ENCODE peak calls at places on chromosomes 13 and 19, in five cellular contexts. C is psoas muscle, E is fibroblast of lung, Z is stomach, V is tibial artery. Y is an unnamed sample.

GRCh38 chr19:1259873-1260748 is 9.0 kb upstream of the CIRBP start:
- DNase-seq in Z (no peak), E (no peak), V (peak; percentile 75), C (peak; percentile 60), Y (peak; percentile 80)

GRCh38 chr13:78121459-78122348 is 203.1 kb upstream of the EDNRB start:
- DNase-seq in Z (peak; percentile 46), E (peak; percentile 49), C (no peak), V (no peak), Y (no peak)

GRCh38 chr13:41408061-41408460 is 49.3 kb upstream of the RGCC start:
- DNase-seq in E (peak; percentile 12), C (no peak), Z (no peak), V (no peak), Y (no peak)

GRCh38 chr13:51249767-51250741 is 27.9 kb downstream of the FAM124A start:
- DNase-seq in V (no peak), Z (no peak), C (no peak), E (no peak), Y (no peak)

GRCh38 chr19:13055213-13056051 is 47.2 kb downstream of the LYL1 start:
- DNase-seq in C (peak; percentile 86), Z (peak; percentile 52), V (peak; percentile 95), E (peak; percentile 97), Y (peak; percentile 56)

GRCh38 chr19:18437481-18438330 is at the start of gene ISYNA1:
- DNase-seq in C (peak; percentile 62), Z (peak; percentile 62), V (no peak), E (peak; percentile 58), Y (peak; percentile 73)

GRCh38 chr19:13155472-13156284 is 5.5 kb downstream of the IER2 start:
- DNase-seq in E (peak; percentile 79), V (peak; percentile 92), C (peak; percentile 85), Z (peak; percentile 86), Y (peak; percentile 93)

GRCh38 chr19:3335431-3336350 is 30.7 kb upstream of the NFIC start:
- DNase-seq in E (peak; percentile 41), C (peak; percentile 76), Z (peak; percentile 77), V (peak; percentile 89), Y (peak; percentile 69)

GRCh38 chr13:110006304-110006703 is 219.9 kb upstream of the IRS2 start:
- DNase-seq in E (peak; percentile 87), V (no peak), Z (no peak), C (peak; percentile 27), Y (no peak)

GRCh38 chr13:63497601-63498000 is 2082.0 kb upstream of the PCDH20 start:
- DNase-seq in C (no peak), Z (no peak), V (no peak), E (peak; percentile 13), Y (no peak)

GRCh38 chr13:103324641-103325040 is 258.4 kb upstream of the SLC10A2 start:
- DNase-seq in C (no peak), V (no peak), Z (no peak), E (no peak), Y (no peak)

DNA sequence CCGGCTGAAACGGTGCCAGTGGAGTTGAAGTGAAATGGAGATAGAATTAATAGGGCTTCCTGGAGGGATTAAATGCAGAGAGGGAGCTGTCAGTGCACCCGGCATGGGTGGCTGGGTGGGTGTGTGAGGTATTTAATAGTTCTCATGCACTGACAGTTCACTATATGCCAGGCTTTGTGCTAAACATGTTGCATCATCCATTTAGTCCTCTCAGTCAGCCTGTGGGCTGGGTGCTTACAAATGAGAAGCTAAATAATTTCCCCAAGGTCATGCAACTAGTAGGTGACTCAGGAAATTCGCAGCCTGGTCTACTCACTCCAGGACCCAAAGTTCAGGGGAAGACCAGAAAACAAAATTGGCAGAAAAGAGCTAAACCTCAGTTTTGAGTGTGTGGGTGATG is 63.5 kb upstream of the SPATA13 start:
- DNase-seq in E (peak; percentile 36), Z (no peak), C (no peak), V (no peak), Y (no peak)
- H3K4me3 ChIP-seq in E (no peak overlapping the region), Z (no peak overlapping the region), C (no peak overlapping the region), V (no peak overlapping the region), Y (no peak overlapping the region)

DNA sequence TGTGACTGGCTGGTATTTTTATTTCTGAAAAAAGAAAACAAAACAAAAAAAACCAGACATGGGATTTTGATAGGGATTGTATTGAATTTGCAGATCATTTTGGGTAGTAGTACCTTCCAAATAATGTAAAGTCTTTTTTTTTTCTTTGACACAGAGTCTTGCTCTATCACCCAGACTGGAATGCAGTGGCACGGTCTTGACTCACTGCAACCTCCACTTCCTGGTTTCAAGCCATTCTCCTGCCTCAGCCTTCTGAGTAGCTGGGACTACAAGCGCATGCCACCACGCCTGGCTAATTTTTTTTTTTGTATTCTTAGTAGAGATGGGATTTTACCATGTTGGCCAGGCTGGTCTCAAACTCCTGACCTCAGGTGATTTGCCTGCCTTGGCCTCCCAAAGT is 4.2 kb downstream of the ZNF101 start:
- DNase-seq in V (no peak), Z (no peak), C (no peak), E (no peak), Y (no peak)
- H3K9me3 ChIP-seq in V (no peaks in the 10 kb centered on the region), Z (no peaks in the 10 kb centered on the region), C (no peaks in the 10 kb centered on the region), E (no peaks in the 10 kb centered on the region), Y (peaks cover 17% of the 10 kb centered on the region)

GRCh38 chr13:30306762-30307193 is 573 bp downstream of the KATNAL1 start:
- DNase-seq in Z (peak; percentile 92), V (peak; percentile 96), C (peak; percentile 93), E (peak; percentile 87), Y (peak; percentile 97)

GRCh38 chr13:30301827-30302226 is 5.5 kb downstream of the KATNAL1 start:
- DNase-seq in E (peak; percentile 20), V (no peak), C (no peak), Z (no peak), Y (no peak)

GRCh38 chr13:30305456-30305855 is 1.9 kb downstream of the KATNAL1 start:
- DNase-seq in C (no peak), V (no peak), Z (no peak), E (no peak), Y (no peak)

GRCh38 chr13:30299746-30300145 is 7.6 kb downstream of the KATNAL1 start:
- DNase-seq in C (no peak), Z (no peak), V (no peak), E (peak; percentile 55), Y (no peak)

DNA sequence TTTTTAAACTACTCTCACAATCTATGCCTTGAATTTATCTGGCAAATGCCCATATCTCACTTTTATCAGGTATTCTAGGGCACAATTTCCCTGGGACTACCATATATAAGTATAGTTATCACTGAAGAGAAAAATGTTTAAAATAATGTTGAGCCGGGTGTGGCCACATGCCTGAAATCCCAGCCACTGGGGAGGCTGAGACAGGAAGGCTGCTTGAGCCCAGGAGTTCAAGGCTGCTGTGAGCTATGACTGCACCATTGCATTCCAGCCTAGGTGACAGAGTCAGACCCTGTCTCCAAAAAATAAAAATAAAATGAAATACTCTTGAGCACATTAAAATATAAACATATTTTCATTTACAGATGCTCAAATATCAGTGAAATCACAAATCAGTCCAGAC is 4.1 kb downstream of the KATNAL1 start:
- DNase-seq in C (no peak), E (no peak), V (no peak), Z (no peak), Y (no peak)
- H3K4me3 ChIP-seq in C (no peak overlapping the region), E (no peak overlapping the region), V (no peak overlapping the region), Z (no peak overlapping the region), Y (no peak overlapping the region)

GRCh38 chr19:56403764-56404704 is at the start of gene ZNF583:
- DNase-seq in C (peak; percentile 97), V (peak; percentile 98), E (peak; percentile 97), Z (peak; percentile 95), Y (peak; percentile 97)
- H3K9me3 ChIP-seq in C (peaks cover 76% of the 10 kb centered on the region), V (peaks cover 5% of the 10 kb centered on the region), E (peaks cover 2% of the 10 kb centered on the region), Z (peaks cover 39% of the 10 kb centered on the region), Y (peaks cover 69% of the 10 kb centered on the region)

DNA sequence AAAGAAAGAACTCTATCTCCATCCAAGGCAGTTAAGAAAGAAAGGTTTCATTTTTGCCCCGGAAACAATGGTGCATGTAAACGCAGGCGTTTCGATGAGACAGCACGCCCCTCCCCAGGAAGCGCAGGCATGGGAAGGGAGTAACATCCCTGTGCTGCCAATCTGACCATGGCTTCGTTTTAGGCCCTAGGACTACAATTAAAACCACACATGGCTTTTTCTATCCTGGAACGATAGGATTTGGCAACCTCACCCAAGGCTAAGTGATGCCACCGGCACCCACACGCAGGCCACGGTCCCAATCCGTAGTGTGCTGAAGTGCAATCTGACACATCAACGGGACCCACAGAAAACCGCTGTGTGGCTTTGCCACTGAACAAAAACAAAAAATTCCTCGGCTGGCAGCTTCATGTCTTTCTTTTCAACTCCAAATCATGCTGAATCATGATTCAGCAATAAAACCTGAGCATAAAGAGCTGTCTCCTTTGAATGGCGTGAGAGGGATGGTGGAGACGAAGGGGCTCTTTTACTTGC is 24.2 kb downstream of the RANBP3 start:
- DNase-seq in Z (no peak), E (peak; percentile 55), C (no peak), V (no peak), Y (peak; percentile 45)
- H3K4me3 ChIP-seq in Z (no peak overlapping the region), E (no peak overlapping the region), C (peak overlapping the region; percentile 8), V (no peak overlapping the region), Y (no peak overlapping the region)

DNA sequence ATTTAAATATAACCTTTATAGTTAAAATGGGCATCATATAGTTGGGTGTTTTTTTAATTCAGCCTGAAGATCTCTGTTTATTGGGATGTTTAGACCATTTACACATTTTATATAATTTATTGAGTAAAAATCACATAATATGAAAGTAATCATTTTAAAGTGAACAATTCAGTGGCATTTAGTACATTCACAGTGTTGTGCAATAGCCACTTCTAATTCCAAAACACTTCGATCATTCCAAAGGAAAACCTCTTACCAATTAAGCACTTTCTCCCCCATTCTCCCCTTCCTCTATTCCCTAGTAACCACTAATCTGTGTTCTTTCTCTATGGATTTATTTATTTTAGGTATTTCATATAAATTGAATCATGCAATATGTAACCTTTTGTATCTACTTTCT is 30.2 kb downstream of the ZNF527 start:
- DNase-seq in V (no peak), C (no peak), Z (no peak), E (no peak), Y (no peak)
- H3K9me3 ChIP-seq in V (peaks cover 12% of the 10 kb centered on the region), C (peaks cover 79% of the 10 kb centered on the region), Z (peaks cover 70% of the 10 kb centered on the region), E (peaks cover 1% of the 10 kb centered on the region), Y (peaks cover 96% of the 10 kb centered on the region)

DNA sequence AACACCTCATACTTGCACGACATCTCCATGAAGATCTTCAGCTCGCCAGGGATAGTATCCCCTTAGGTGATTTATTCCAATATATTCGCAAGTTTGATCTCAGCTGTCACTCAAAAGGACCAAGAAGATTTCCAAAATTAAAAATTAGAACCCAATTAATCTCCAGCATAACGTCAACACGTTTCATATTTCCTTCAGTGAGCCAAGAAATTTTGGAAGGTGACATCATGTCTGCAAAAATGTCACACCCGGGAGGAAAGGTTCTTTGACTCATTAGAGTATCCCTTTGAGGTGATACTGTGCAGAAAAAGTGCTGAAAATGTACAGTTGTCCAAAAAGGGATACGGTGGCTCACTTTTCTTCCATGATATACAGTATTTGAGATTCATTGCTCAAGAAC is 569.6 kb downstream of the EFNB2 start:
- DNase-seq in E (no peak), C (no peak), Z (no peak), V (no peak), Y (no peak)
- H3K4me3 ChIP-seq in E (no peak overlapping the region), C (no peak overlapping the region), Z (no peak overlapping the region), V (no peak overlapping the region), Y (no peak overlapping the region)

GRCh38 chr19:54696766-54697165 is 27.5 kb upstream of the KIR3DL3 start:
- DNase-seq in E (no peak), Z (no peak), C (no peak), V (no peak), Y (no peak)
- H3K9me3 ChIP-seq in E (no peaks in the 10 kb centered on the region), Z (peaks cover 8% of the 10 kb centered on the region), C (peaks cover 4% of the 10 kb centered on the region), V (no peaks in the 10 kb centered on the region), Y (no peaks in the 10 kb centered on the region)